ENCODE peak calls at places on chromosomes 6 and 20, in four cellular contexts. A is H9, F is IMR-90, P is H1. Z is an unnamed sample.
A peak's percentile ranks its signal among the peaks of the same experiment; 100 is the strongest.

GRCh38 chr20:46088409-46089075 is 1.2 kb downstream of the NCOA5 start:
- DNase-seq in A (no peak), F (peak; percentile 8), P (no peak), Z (no peak)

GRCh38 chr20:33915726-33916331 is 77.9 kb upstream of the RALY start:
- DNase-seq in A (peak; percentile 59), F (no peak), P (peak; percentile 85), Z (no peak)

GRCh38 chr6:97947841-97948240 is 664.8 kb upstream of the MMS22L start:
- DNase-seq in A (no peak), F (peak; percentile 10), P (no peak), Z (no peak)

GRCh38 chr6:31582230-31582601 is at the start of gene LTB:
- DNase-seq in A (no peak), F (no peak), P (no peak), Z (no peak)

GRCh38 chr20:24051160-24051559 is 62.6 kb upstream of the GGTLC1 start:
- DNase-seq in A (no peak), F (no peak), P (no peak), Z (no peak)

GRCh38 chr6:118542184-118542952 is 5.7 kb upstream of the PLN start:
- DNase-seq in A (no peak), F (peak; percentile 85), P (no peak), Z (no peak)

GRCh38 chr20:37558306-37558705 is 30.6 kb upstream of the BLCAP start:
- DNase-seq in A (no peak), F (no peak), P (no peak), Z (no peak)

GRCh38 chr20:25062841-25063240 is 4.9 kb upstream of the ACSS1 start:
- DNase-seq in A (no peak), F (no peak), P (no peak), Z (no peak)

GRCh38 chr6:160265869-160266476 is 7.4 kb upstream of the SLC22A2 start:
- DNase-seq in A (no peak), F (no peak), P (no peak), Z (no peak)

GRCh38 chr6:102907181-102907580 is 1513.7 kb downstream of the GRIK2 start:
- DNase-seq in A (peak; percentile 61), F (no peak), P (no peak), Z (no peak)

GRCh38 chr6:137873273-137873762 is 6.3 kb downstream of the TNFAIP3 start:
- DNase-seq in A (no peak), F (peak; percentile 92), P (no peak), Z (no peak)

GRCh38 chr20:33018169-33018931 is 10.8 kb downstream of the BPIFB2 start:
- DNase-seq in A (no peak), F (no peak), P (no peak), Z (no peak)

GRCh38 chr6:131673184-131673583 is 28.0 kb downstream of the OR2A4 start:
- DNase-seq in A (no peak), F (no peak), P (no peak), Z (no peak)

GRCh38 chr6:133568970-133569889 is 319.7 kb upstream of the TCF21 start:
- DNase-seq in A (peak; percentile 53), F (peak; percentile 91), P (no peak), Z (no peak)

GRCh38 chr6:88567696-88568095 is 395.7 kb downstream of the RNGTT start:
- DNase-seq in A (no peak), F (no peak), P (no peak), Z (no peak)

GRCh38 chr6:85516168-85516567 is 66.3 kb downstream of the NT5E start:
- DNase-seq in A (no peak), F (peak; percentile 17), P (no peak), Z (no peak)

GRCh38 chr6:38612386-38612965 is 27.3 kb downstream of the BTBD9 start:
- DNase-seq in A (no peak), F (peak; percentile 82), P (no peak), Z (no peak)

GRCh38 chr6:132675002-132675401 is 16.0 kb upstream of the TAAR1 start:
- DNase-seq in A (no peak), F (no peak), P (no peak), Z (no peak)

GRCh38 chr20:62818592-62819493 is 2.0 kb downstream of the COL9A3 start:
- DNase-seq in A (no peak), F (peak; percentile 9), P (no peak), Z (no peak)

GRCh38 chr6:84346372-84346771 is 118.9 kb upstream of the CEP162 start:
- DNase-seq in A (no peak), F (no peak), P (no peak), Z (no peak)

GRCh38 chr6:89483111-89483720 is 50.3 kb downstream of the ANKRD6 start:
- DNase-seq in A (peak; percentile 90), F (no peak), P (peak; percentile 62), Z (no peak)

GRCh38 chr6:109069746-109070145 is 24.9 kb downstream of the SESN1 start:
- DNase-seq in A (no peak), F (no peak), P (no peak), Z (no peak)

GRCh38 chr20:1896859-1897258 is 1.7 kb downstream of the SIRPA start:
- DNase-seq in A (no peak), F (no peak), P (no peak), Z (no peak)

GRCh38 chr6:8065519-8065911 is 1.3 kb upstream of the BLOC1S5 start:
- DNase-seq in A (no peak), F (peak; percentile 49), P (no peak), Z (no peak)

GRCh38 chr6:53043626-53044025 is 21.6 kb upstream of the FBXO9 start:
- DNase-seq in A (no peak), F (peak; percentile 46), P (no peak), Z (no peak)

GRCh38 chr6:80282913-80283554 is 176.6 kb downstream of the BCKDHB start:
- DNase-seq in A (no peak), F (no peak), P (no peak), Z (no peak)

GRCh38 chr20:32576560-32576959 is 8.6 kb downstream of the NOL4L start:
- DNase-seq in A (no peak), F (no peak), P (no peak), Z (no peak)

GRCh38 chr6:49698538-49699205 is 14.7 kb downstream of the CRISP2 start:
- DNase-seq in A (no peak), F (no peak), P (no peak), Z (no peak)

GRCh38 chr20:53926428-53927028 is 143.9 kb downstream of the BCAS1 start:
- DNase-seq in A (no peak), F (peak; percentile 97), P (no peak), Z (no peak)

GRCh38 chr6:48985025-48985424 is 478.0 kb downstream of the MMUT start:
- DNase-seq in A (no peak), F (peak; percentile 82), P (no peak), Z (no peak)

GRCh38 chr6:119446623-119447008 is 97.1 kb upstream of the MAN1A1 start:
- DNase-seq in A (no peak), F (peak; percentile 75), P (no peak), Z (no peak)

GRCh38 chr20:5918856-5919633 is 31.3 kb downstream of the TRMT6 start:
- DNase-seq in A (no peak), F (peak; percentile 44), P (no peak), Z (no peak)

GRCh38 chr20:59191036-59191755 is 27.6 kb downstream of the ZNF831 start:
- DNase-seq in A (no peak), F (no peak), P (no peak), Z (no peak)

GRCh38 chr6:77461796-77462195 is 1.5 kb downstream of the HTR1B start:
- DNase-seq in A (no peak), F (no peak), P (no peak), Z (no peak)

GRCh38 chr6:26223213-26223612 is 136.0 kb downstream of the HFE start:
- DNase-seq in A (no peak), F (peak; percentile 33), P (no peak), Z (no peak)

GRCh38 chr6:133814235-133814634 is 74.7 kb upstream of the TCF21 start:
- DNase-seq in A (no peak), F (peak; percentile 58), P (no peak), Z (no peak)

GRCh38 chr20:62219992-62220665 is at the start of gene HRH3:
- DNase-seq in A (peak; percentile 82), F (no peak), P (peak; percentile 80), Z (peak; percentile 78)

GRCh38 chr20:4472906-4473305 is 248.8 kb upstream of the PRND start:
- DNase-seq in A (no peak), F (no peak), P (no peak), Z (no peak)

GRCh38 chr6:146543211-146543939 is at the start of gene RAB32:
- DNase-seq in A (peak; percentile 85), F (peak; percentile 95), P (peak; percentile 85), Z (peak; percentile 80)

GRCh38 chr20:32167552-32167951 is 40.0 kb downstream of the PLAGL2 start:
- DNase-seq in A (no peak), F (no peak), P (no peak), Z (no peak)

GRCh38 chr20:63967330-63968135 is 2.2 kb downstream of the ZNF512B start:
- DNase-seq in A (no peak), F (no peak), P (no peak), Z (no peak)

GRCh38 chr20:63968136-63968927 is 1.4 kb downstream of the ZNF512B start:
- DNase-seq in A (peak; percentile 23), F (no peak), P (no peak), Z (no peak)

GRCh38 chr20:63969851-63970713 is at the start of gene ZNF512B:
- DNase-seq in A (peak; percentile 57), F (peak; percentile 50), P (peak; percentile 82), Z (no peak)

GRCh38 chr20:63970714-63971431 is 1.1 kb upstream of the ZNF512B start:
- DNase-seq in A (no peak), F (no peak), P (no peak), Z (no peak)

GRCh38 chr20:63968928-63969760 is 586 bp downstream of the ZNF512B start:
- DNase-seq in A (peak; percentile 32), F (no peak), P (peak; percentile 76), Z (no peak)
- H2AK5ac ChIP-seq in A (no peak overlapping the region), F (peak overlapping the region; percentile 82), P (no peak overlapping the region), Z (peak overlapping the region; percentile 68)

GRCh38 chr6:11770546-11771466 is 7.8 kb downstream of the ADTRP start:
- DNase-seq in A (peak; percentile 64), F (peak; percentile 100), P (peak; percentile 48), Z (no peak)
- H2BK5ac ChIP-seq in A (no peak overlapping the region), F (peak overlapping the region; percentile 95), P (peak overlapping the region; percentile 63), Z (no peak overlapping the region)

DNA sequence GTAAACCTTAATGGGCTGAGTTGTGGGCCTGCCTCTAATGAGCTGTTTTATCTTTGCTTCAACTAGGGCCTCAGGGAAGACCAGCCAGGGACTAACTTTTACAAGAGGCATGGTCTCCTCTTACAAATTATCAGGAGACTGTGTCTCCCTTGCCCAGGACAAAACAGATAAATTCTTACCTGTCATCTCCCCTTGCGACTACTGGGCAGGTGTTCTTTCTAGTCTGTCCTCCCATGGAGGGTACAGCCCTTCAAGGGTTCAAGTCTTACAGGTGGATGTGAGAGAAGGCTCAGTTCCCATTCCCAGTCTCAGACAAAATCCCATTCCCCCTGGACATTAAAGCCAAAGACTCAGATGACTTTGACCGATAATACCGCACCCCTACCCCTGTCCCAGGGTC is 13.6 kb downstream of the RRBP1 start:
- DNase-seq in A (no peak), F (no peak), P (no peak), Z (no peak)
- H3K23ac ChIP-seq in A (no peak overlapping the region), F (peak overlapping the region; percentile 29), P (no peak overlapping the region), Z (no peak overlapping the region)

DNA sequence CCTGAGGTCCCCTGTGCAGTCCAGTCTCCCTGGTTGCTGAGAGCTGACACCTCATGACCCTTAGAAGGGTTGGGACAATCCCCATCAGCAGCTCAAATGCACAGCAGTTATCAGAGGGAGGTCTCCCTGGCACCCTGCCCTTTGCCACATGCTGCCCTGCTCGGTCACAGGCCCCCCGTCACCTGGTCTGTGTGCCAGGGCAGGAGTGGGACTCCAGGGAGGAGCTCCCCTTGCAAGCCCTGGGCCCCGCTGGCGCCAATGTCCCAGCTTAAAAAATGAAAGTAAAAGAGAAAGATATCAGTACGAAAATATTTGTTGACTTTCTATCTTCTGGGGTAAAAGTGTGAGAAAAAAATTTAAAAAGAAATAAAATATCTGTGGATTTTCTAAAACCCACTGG is 68.1 kb upstream of the SLC22A16 start:
- DNase-seq in A (no peak), F (no peak), P (no peak), Z (no peak)
- H2AK5ac ChIP-seq in A (no peak overlapping the region), F (peak overlapping the region; percentile 52), P (no peak overlapping the region), Z (no peak overlapping the region)

Z was measured in neuronal stem cell.